ENCODE peak calls at places on chromosomes 2 and 18, in five cellular contexts. One of them, this sample, is unnamed.

GRCh38 chr2:175742367-175742766 is 259.7 kb downstream of the LNPK start:
- DNase-seq in kidney glomerular epithelial cell: no peak
- DNase-seq in H9: no peak
- DNase-seq in NCI-H1930: no peak
- DNase-seq in Right ventricle myocardium superior: no peak
- DNase-seq in this sample: no peak

GRCh38 chr2:224569654-224570053 is 15.5 kb downstream of the CUL3 start:
- DNase-seq in kidney glomerular epithelial cell: no peak
- DNase-seq in H9: no peak
- DNase-seq in NCI-H1930: no peak
- DNase-seq in Right ventricle myocardium superior: no peak
- DNase-seq in this sample: no peak

GRCh38 chr2:8394131-8394530 is 287.7 kb upstream of the ID2 start:
- DNase-seq in kidney glomerular epithelial cell: no peak
- DNase-seq in H9: no peak
- DNase-seq in NCI-H1930: no peak
- DNase-seq in Right ventricle myocardium superior: no peak
- DNase-seq in this sample: no peak

GRCh38 chr2:190119257-190119656 is 56.7 kb upstream of the MSTN start:
- DNase-seq in kidney glomerular epithelial cell: no peak
- DNase-seq in H9: peak; percentile 82
- DNase-seq in NCI-H1930: no peak
- DNase-seq in Right ventricle myocardium superior: peak; percentile 50
- DNase-seq in this sample: no peak

GRCh38 chr18:48580782-48581181 is 42.0 kb downstream of the CTIF start:
- DNase-seq in kidney glomerular epithelial cell: no peak
- DNase-seq in H9: peak; percentile 67
- DNase-seq in NCI-H1930: no peak
- DNase-seq in Right ventricle myocardium superior: peak; percentile 52
- DNase-seq in this sample: no peak

GRCh38 chr2:234374671-234375245 is 122.1 kb downstream of the ARL4C start:
- DNase-seq in kidney glomerular epithelial cell: no peak
- DNase-seq in H9: no peak
- DNase-seq in NCI-H1930: no peak
- DNase-seq in Right ventricle myocardium superior: no peak
- DNase-seq in this sample: no peak

GRCh38 chr18:74714796-74715195 is 117.1 kb downstream of the ZNF407 start:
- DNase-seq in kidney glomerular epithelial cell: no peak
- DNase-seq in H9: no peak
- DNase-seq in NCI-H1930: no peak
- DNase-seq in Right ventricle myocardium superior: no peak
- DNase-seq in this sample: no peak

GRCh38 chr2:47080888-47081301 is 74.2 kb downstream of the STPG4 start:
- DNase-seq in kidney glomerular epithelial cell: no peak
- DNase-seq in H9: no peak
- DNase-seq in NCI-H1930: no peak
- DNase-seq in Right ventricle myocardium superior: no peak
- DNase-seq in this sample: no peak

GRCh38 chr2:105287692-105288091 is 41.8 kb downstream of the TGFBRAP1 start:
- DNase-seq in kidney glomerular epithelial cell: peak; percentile 12
- DNase-seq in H9: peak; percentile 65
- DNase-seq in NCI-H1930: no peak
- DNase-seq in Right ventricle myocardium superior: no peak
- DNase-seq in this sample: no peak

GRCh38 chr2:237932731-237933131 is 34.1 kb upstream of the UBE2F start:
- DNase-seq in kidney glomerular epithelial cell: no peak
- DNase-seq in H9: no peak
- DNase-seq in NCI-H1930: no peak
- DNase-seq in Right ventricle myocardium superior: no peak
- DNase-seq in this sample: no peak

GRCh38 chr2:9753665-9754531 is 89.4 kb upstream of the TAF1B start:
- DNase-seq in kidney glomerular epithelial cell: no peak
- DNase-seq in H9: no peak
- DNase-seq in NCI-H1930: no peak
- DNase-seq in Right ventricle myocardium superior: no peak
- DNase-seq in this sample: no peak

GRCh38 chr2:209525336-209525735 is 101.5 kb downstream of the MAP2 start:
- DNase-seq in kidney glomerular epithelial cell: peak; percentile 51
- DNase-seq in H9: no peak
- DNase-seq in NCI-H1930: no peak
- DNase-seq in Right ventricle myocardium superior: no peak
- DNase-seq in this sample: no peak

GRCh38 chr2:176325732-176326131 is 56.5 kb downstream of the MTX2 start:
- DNase-seq in kidney glomerular epithelial cell: no peak
- DNase-seq in H9: peak; percentile 76
- DNase-seq in NCI-H1930: peak; percentile 76
- DNase-seq in Right ventricle myocardium superior: no peak
- DNase-seq in this sample: no peak

GRCh38 chr2:43328157-43328556 is 101.8 kb upstream of the ZFP36L2 start:
- DNase-seq in kidney glomerular epithelial cell: no peak
- DNase-seq in H9: no peak
- DNase-seq in NCI-H1930: no peak
- DNase-seq in Right ventricle myocardium superior: no peak
- DNase-seq in this sample: no peak

GRCh38 chr18:34993289-34993688 is 47.9 kb upstream of the MAPRE2 start:
- DNase-seq in kidney glomerular epithelial cell: no peak
- DNase-seq in H9: no peak
- DNase-seq in NCI-H1930: no peak
- DNase-seq in Right ventricle myocardium superior: no peak
- DNase-seq in this sample: no peak

GRCh38 chr2:235844561-235844960 is 323.6 kb downstream of the GBX2 start:
- DNase-seq in kidney glomerular epithelial cell: no peak
- DNase-seq in H9: no peak
- DNase-seq in NCI-H1930: no peak
- DNase-seq in Right ventricle myocardium superior: no peak
- DNase-seq in this sample: no peak

GRCh38 chr2:135792401-135793152 is 44.4 kb downstream of the LCT start:
- DNase-seq in kidney glomerular epithelial cell: no peak
- DNase-seq in H9: no peak
- DNase-seq in NCI-H1930: no peak
- DNase-seq in Right ventricle myocardium superior: no peak
- DNase-seq in this sample: no peak

GRCh38 chr2:45823723-45824206 is 172.3 kb downstream of the PRKCE start:
- DNase-seq in kidney glomerular epithelial cell: no peak
- DNase-seq in H9: no peak
- DNase-seq in NCI-H1930: peak; percentile 72
- DNase-seq in Right ventricle myocardium superior: peak; percentile 89
- DNase-seq in this sample: peak; percentile 50

GRCh38 chr2:234164499-234165409 is 114.3 kb downstream of the SPP2 start:
- DNase-seq in kidney glomerular epithelial cell: peak; percentile 49
- DNase-seq in H9: no peak
- DNase-seq in NCI-H1930: no peak
- DNase-seq in Right ventricle myocardium superior: no peak
- DNase-seq in this sample: peak; percentile 40

GRCh38 chr2:13230221-13230620 is 513.5 kb downstream of the TRIB2 start:
- DNase-seq in kidney glomerular epithelial cell: no peak
- DNase-seq in H9: no peak
- DNase-seq in NCI-H1930: no peak
- DNase-seq in Right ventricle myocardium superior: no peak
- DNase-seq in this sample: no peak

GRCh38 chr2:190800528-190800927 is 80.1 kb upstream of the GLS start:
- DNase-seq in kidney glomerular epithelial cell: no peak
- DNase-seq in H9: no peak
- DNase-seq in NCI-H1930: no peak
- DNase-seq in Right ventricle myocardium superior: no peak
- DNase-seq in this sample: no peak

GRCh38 chr2:8515864-8516533 is 165.9 kb upstream of the ID2 start:
- DNase-seq in kidney glomerular epithelial cell: no peak
- DNase-seq in H9: no peak
- DNase-seq in NCI-H1930: no peak
- DNase-seq in Right ventricle myocardium superior: peak; percentile 17
- DNase-seq in this sample: no peak

GRCh38 chr18:34339155-34339554 is 114.4 kb upstream of the NOL4 start:
- DNase-seq in kidney glomerular epithelial cell: no peak
- DNase-seq in H9: no peak
- DNase-seq in NCI-H1930: no peak
- DNase-seq in Right ventricle myocardium superior: no peak
- DNase-seq in this sample: peak; percentile 33

GRCh38 chr2:67612576-67612981 is 215.4 kb downstream of the ETAA1 start:
- DNase-seq in kidney glomerular epithelial cell: no peak
- DNase-seq in H9: no peak
- DNase-seq in NCI-H1930: no peak
- DNase-seq in Right ventricle myocardium superior: no peak
- DNase-seq in this sample: no peak

GRCh38 chr18:79876497-79876896 is 75.0 kb downstream of the SLC66A2 start:
- DNase-seq in kidney glomerular epithelial cell: no peak
- DNase-seq in H9: peak; percentile 22
- DNase-seq in NCI-H1930: no peak
- DNase-seq in Right ventricle myocardium superior: peak; percentile 33
- DNase-seq in this sample: no peak

GRCh38 chr2:169452080-169452479 is 27.2 kb upstream of the BBS5 start:
- DNase-seq in kidney glomerular epithelial cell: peak; percentile 3
- DNase-seq in H9: no peak
- DNase-seq in NCI-H1930: peak; percentile 19
- DNase-seq in Right ventricle myocardium superior: no peak
- DNase-seq in this sample: no peak

GRCh38 chr2:135926605-135927004 is 50.4 kb upstream of the MCM6 start:
- DNase-seq in kidney glomerular epithelial cell: no peak
- DNase-seq in H9: no peak
- DNase-seq in NCI-H1930: no peak
- DNase-seq in Right ventricle myocardium superior: no peak
- DNase-seq in this sample: no peak

GRCh38 chr2:120314656-120315366 is 31.1 kb upstream of the INHBB start:
- DNase-seq in kidney glomerular epithelial cell: peak; percentile 16
- DNase-seq in H9: no peak
- DNase-seq in NCI-H1930: no peak
- DNase-seq in Right ventricle myocardium superior: no peak
- DNase-seq in this sample: no peak

GRCh38 chr2:219500135-219500534 is 1.4 kb downstream of the GMPPA start:
- DNase-seq in kidney glomerular epithelial cell: no peak
- DNase-seq in H9: no peak
- DNase-seq in NCI-H1930: no peak
- DNase-seq in Right ventricle myocardium superior: no peak
- DNase-seq in this sample: no peak

GRCh38 chr2:25323042-25323514 is 18.6 kb downstream of the DNMT3A start:
- DNase-seq in kidney glomerular epithelial cell: no peak
- DNase-seq in H9: peak; percentile 85
- DNase-seq in NCI-H1930: no peak
- DNase-seq in Right ventricle myocardium superior: peak; percentile 30
- DNase-seq in this sample: no peak

This sample was measured in NCI-H1436 treated with DMSO at 0.1 percent for 48 hours.